ENCODE peak calls at places on chromosomes 13 and 19, in six cellular contexts. J, D, E, L, T and G are unnamed samples.

GRCh38 chr13:97395437-97396136 is 38.4 kb upstream of the RAP2A start:
- DNase-seq in J (peak), D (no peak), E (no peak), L (no peak), T (no peak), G (no peak)

GRCh38 chr19:6161271-6161850 is 25.9 kb downstream of the ACSBG2 start:
- DNase-seq in J (no peak), D (no peak), E (no peak), L (peak), T (no peak), G (no peak)

GRCh38 chr13:89458456-89458855 is 1787.3 kb downstream of the SLITRK5 start:
- DNase-seq in J (no peak), D (no peak), E (no peak), L (no peak), T (no peak), G (no peak)

GRCh38 chr13:105702441-105702840 is 833.0 kb downstream of the EFNB2 start:
- DNase-seq in J (no peak), D (peak), E (no peak), L (no peak), T (no peak), G (no peak)

GRCh38 chr19:11479470-11480080 is 1.3 kb downstream of the ELAVL3 start:
- DNase-seq in J (no peak), D (no peak), E (no peak), L (peak), T (no peak), G (no peak)

GRCh38 chr13:27481766-27482165 is 31.4 kb upstream of the MTIF3 start:
- DNase-seq in J (peak), D (peak), E (no peak), L (peak), T (no peak), G (no peak)

GRCh38 chr19:39824143-39825092 is 9.5 kb downstream of the DYRK1B start:
- DNase-seq in J (peak), D (peak), E (peak), L (peak), T (peak), G (peak)

GRCh38 chr13:79741006-79741405 is 260.1 kb downstream of the NDFIP2 start:
- DNase-seq in J (peak), D (peak), E (no peak), L (peak), T (no peak), G (peak)

GRCh38 chr19:34436716-34437115 is 8.5 kb downstream of the UBA2 start:
- DNase-seq in J (peak), D (no peak), E (no peak), L (no peak), T (no peak), G (no peak)

GRCh38 chr13:91375119-91375729 is 23.2 kb upstream of the GPC5 start:
- DNase-seq in J (peak), D (no peak), E (no peak), L (peak), T (no peak), G (no peak)

GRCh38 chr13:76703621-76704020 is 182.6 kb downstream of the KCTD12 start:
- DNase-seq in J (no peak), D (no peak), E (no peak), L (no peak), T (no peak), G (no peak)

GRCh38 chr19:7373862-7374261 is 25.1 kb downstream of the ARHGEF18 start:
- DNase-seq in J (no peak), D (no peak), E (no peak), L (no peak), T (no peak), G (no peak)

GRCh38 chr19:48623556-48624066 is 4.3 kb downstream of the SPHK2 start:
- DNase-seq in J (no peak), D (no peak), E (no peak), L (no peak), T (no peak), G (no peak)

GRCh38 chr19:17445526-17446165 is 2.8 kb downstream of the TMEM221 start:
- DNase-seq in J (no peak), D (no peak), E (no peak), L (no peak), T (no peak), G (no peak)

GRCh38 chr13:106276876-106277275 is 258.6 kb downstream of the EFNB2 start:
- DNase-seq in J (no peak), D (no peak), E (no peak), L (no peak), T (no peak), G (peak)

GRCh38 chr13:90443268-90443667 is 904.2 kb upstream of the MIR17HG start:
- DNase-seq in J (no peak), D (no peak), E (no peak), L (no peak), T (no peak), G (no peak)

GRCh38 chr19:18231775-18232174 is 5.5 kb upstream of the PDE4C start:
- DNase-seq in J (no peak), D (no peak), E (no peak), L (no peak), T (no peak), G (no peak)

GRCh38 chr13:90769387-90769786 is 578.1 kb upstream of the MIR17HG start:
- DNase-seq in J (no peak), D (no peak), E (no peak), L (no peak), T (no peak), G (no peak)

GRCh38 chr19:6683971-6684370 is 14.0 kb upstream of the TNFSF14 start:
- DNase-seq in J (no peak), D (no peak), E (no peak), L (no peak), T (no peak), G (no peak)

GRCh38 chr13:33728271-33729037 is 89.5 kb upstream of the RFC3 start:
- DNase-seq in J (peak), D (peak), E (no peak), L (no peak), T (no peak), G (no peak)

GRCh38 chr13:112902669-112903068 is 66.3 kb upstream of the MCF2L start:
- DNase-seq in J (no peak), D (peak), E (no peak), L (no peak), T (no peak), G (no peak)

GRCh38 chr13:100203696-100204367 is 114.9 kb downstream of the PCCA start:
- DNase-seq in J (peak), D (no peak), E (no peak), L (no peak), T (no peak), G (peak)

GRCh38 chr19:1882089-1882785 is 3.1 kb downstream of the ABHD17A start:
- DNase-seq in J (no peak), D (no peak), E (no peak), L (no peak), T (no peak), G (no peak)

GRCh38 chr13:41550239-41550638 is 92.9 kb downstream of the RGCC start:
- DNase-seq in J (no peak), D (no peak), E (no peak), L (no peak), T (no peak), G (no peak)

GRCh38 chr13:99871249-99871898 is 100.2 kb downstream of the ZIC5 start:
- DNase-seq in J (no peak), D (no peak), E (no peak), L (no peak), T (no peak), G (no peak)

GRCh38 chr19:49057636-49058234 is at the start of gene CGB7:
- DNase-seq in J (peak), D (peak), E (peak), L (peak), T (no peak), G (peak)

GRCh38 chr13:43816401-43816889 is 29.7 kb upstream of the ENOX1 start:
- DNase-seq in J (no peak), D (no peak), E (no peak), L (no peak), T (no peak), G (no peak)

GRCh38 chr13:98746968-98747367 is 5.5 kb downstream of the SLC15A1 start:
- DNase-seq in J (peak), D (no peak), E (no peak), L (no peak), T (no peak), G (peak)

GRCh38 chr13:62119739-62120700 is 704.4 kb upstream of the PCDH20 start:
- DNase-seq in J (peak), D (no peak), E (no peak), L (no peak), T (no peak), G (no peak)

GRCh38 chr19:54456423-54457373 is 6.9 kb downstream of the LENG9 start:
- DNase-seq in J (no peak), D (no peak), E (no peak), L (no peak), T (no peak), G (no peak)

GRCh38 chr13:30792257-30793000 is 57.1 kb downstream of the ALOX5AP start:
- DNase-seq in J (peak), D (peak), E (peak), L (peak), T (peak), G (peak)

GRCh38 chr19:10681658-10682057 is 19.6 kb upstream of the QTRT1 start:
- DNase-seq in J (no peak), D (no peak), E (no peak), L (no peak), T (no peak), G (no peak)

GRCh38 chr19:16266586-16266942 is 58.1 kb upstream of the KLF2 start:
- DNase-seq in J (no peak), D (no peak), E (no peak), L (no peak), T (no peak), G (no peak)

GRCh38 chr13:24473646-24474045 is 38.9 kb downstream of the PARP4 start:
- DNase-seq in J (no peak), D (no peak), E (no peak), L (no peak), T (no peak), G (no peak)

GRCh38 chr19:55468054-55468393 is 3.5 kb upstream of the C19orf85 start:
- DNase-seq in J (no peak), D (no peak), E (no peak), L (no peak), T (no peak), G (no peak)
- TF ChIP-seq CTCF in J (no peak), D (no peak), E (peak), L (no peak), T (no peak), G (no peak)

GRCh38 chr13:111111376-111111937 is 3.7 kb upstream of the ARHGEF7 start:
- DNase-seq in J (no peak), D (no peak), E (no peak), L (no peak), T (no peak), G (no peak)
- TF ChIP-seq CTCF in J (no peak), D (no peak), E (no peak), L (no peak), T (no peak), G (no peak)

GRCh38 chr13:68056816-68057710 is 826.9 kb upstream of the PCDH9 start:
- DNase-seq in J (peak), D (peak), E (no peak), L (no peak), T (no peak), G (peak)
- TF ChIP-seq CTCF in J (no peak), D (no peak), E (no peak), L (no peak), T (no peak), G (no peak)

GRCh38 chr19:12885749-12886706 is 973 bp downstream of the KLF1 start:
- DNase-seq in J (no peak), D (no peak), E (no peak), L (no peak), T (no peak), G (no peak)
- TF ChIP-seq CTCF in J (no peak), D (no peak), E (peak), L (no peak), T (no peak), G (no peak)

GRCh38 chr19:13033819-13034611 is 38.7 kb downstream of the NFIX start:
- DNase-seq in J (peak), D (peak), E (no peak), L (peak), T (no peak), G (no peak)
- TF ChIP-seq CTCF in J (peak), D (peak), E (peak), L (peak), T (peak), G (peak)

GRCh38 chr19:4343056-4343844 is at the start of gene MPND:
- DNase-seq in J (peak), D (peak), E (peak), L (peak), T (no peak), G (no peak)
- TF ChIP-seq CTCF in J (peak), D (no peak), E (no peak), L (peak), T (peak), G (peak)

DNA sequence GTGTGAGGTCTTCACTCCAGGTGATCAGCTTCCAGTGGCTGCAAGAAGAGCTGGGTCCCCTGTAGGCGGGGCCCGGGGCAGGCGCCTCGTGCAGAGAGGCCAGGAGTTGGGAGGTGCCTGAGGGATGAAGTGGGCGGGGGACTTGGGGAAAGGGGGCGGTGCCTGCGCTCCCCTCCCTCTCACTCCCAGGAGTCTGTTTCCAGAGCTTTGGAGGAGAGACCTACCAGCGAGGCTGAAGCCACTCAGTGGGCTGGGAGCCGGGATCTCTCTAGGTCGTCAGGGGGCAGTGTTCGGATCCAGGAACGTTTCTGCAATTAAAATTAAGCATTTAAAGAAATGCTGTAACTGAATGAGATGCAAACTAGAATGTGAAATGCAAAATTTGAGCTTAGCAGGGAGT is 11.8 kb downstream of the ZNF160 start:
- DNase-seq in J (no peak), D (no peak), E (no peak), L (no peak), T (no peak), G (no peak)
- TF ChIP-seq CTCF in J (no peak), D (no peak), E (no peak), L (no peak), T (no peak), G (no peak)